ENCODE peak calls at places on chromosomes 12 and 14, in six cellular contexts. O is Peyer's patch, L is thoracic aorta, H is HFFc6, P is left lung, U is fibroblast of pulmonary artery. F is an unnamed sample.

GRCh38 chr12:24380122-24380521 is 430.7 kb upstream of the SOX5 start:
- DNase-seq in O (no peak), L (no peak), H (no peak), P (no peak), U (no peak), F (no peak)

GRCh38 chr14:104545151-104545931 is 34.2 kb upstream of the C14orf180 start:
- DNase-seq in O (no peak), L (no peak), H (no peak), P (no peak), U (no peak), F (peak)

GRCh38 chr14:68544150-68544892 is 248.5 kb downstream of the ZFP36L1 start:
- DNase-seq in O (peak), L (peak), H (peak), P (peak), U (peak), F (no peak)

GRCh38 chr12:97805086-97805485 is 342.5 kb downstream of the RMST start:
- DNase-seq in O (no peak), L (no peak), H (no peak), P (no peak), U (no peak), F (no peak)

GRCh38 chr14:34064349-34064748 is 113.5 kb upstream of the EGLN3 start:
- DNase-seq in O (peak), L (no peak), H (peak), P (peak), U (peak), F (no peak)

GRCh38 chr14:68401320-68401719 is 391.5 kb downstream of the ZFP36L1 start:
- DNase-seq in O (no peak), L (no peak), H (no peak), P (no peak), U (peak), F (no peak)

GRCh38 chr12:110921262-110921661 is 883 bp upstream of the MYL2 start:
- DNase-seq in O (no peak), L (no peak), H (peak), P (no peak), U (peak), F (no peak)

GRCh38 chr12:120498870-120499515 is 3.1 kb downstream of the DYNLL1 start:
- DNase-seq in O (no peak), L (no peak), H (no peak), P (no peak), U (no peak), F (no peak)

GRCh38 chr14:93975791-93976476 is 436 bp downstream of the ASB2 start:
- DNase-seq in O (no peak), L (no peak), H (no peak), P (no peak), U (no peak), F (no peak)

GRCh38 chr14:55348766-55349453 is 62.7 kb downstream of the ATG14 start:
- DNase-seq in O (no peak), L (no peak), H (no peak), P (no peak), U (no peak), F (no peak)

GRCh38 chr12:128052341-128052740 is 214.6 kb upstream of the TMEM132C start:
- DNase-seq in O (no peak), L (no peak), H (no peak), P (no peak), U (no peak), F (no peak)

GRCh38 chr14:52873694-52874093 is 77.2 kb downstream of the FERMT2 start:
- DNase-seq in O (no peak), L (no peak), H (no peak), P (no peak), U (peak), F (no peak)

GRCh38 chr12:30806989-30807694 is 52.4 kb upstream of the CAPRIN2 start:
- DNase-seq in O (no peak), L (no peak), H (peak), P (no peak), U (peak), F (no peak)

GRCh38 chr14:35343709-35344474 is 51.7 kb downstream of the PSMA6 start:
- DNase-seq in O (peak), L (no peak), H (no peak), P (no peak), U (no peak), F (no peak)

GRCh38 chr14:61343991-61344405 is 22.6 kb downstream of the PRKCH start:
- DNase-seq in O (no peak), L (no peak), H (no peak), P (no peak), U (no peak), F (no peak)

GRCh38 chr14:90397401-90398314 is 829 bp downstream of the CALM1 start:
- DNase-seq in O (peak), L (no peak), H (peak), P (peak), U (peak), F (no peak)

GRCh38 chr14:101110729-101111619 is 207.5 kb upstream of the RTL1 start:
- DNase-seq in O (peak), L (no peak), H (no peak), P (peak), U (no peak), F (peak)

GRCh38 chr12:5915511-5915910 is 29.5 kb downstream of the ANO2 start:
- DNase-seq in O (no peak), L (no peak), H (no peak), P (no peak), U (no peak), F (no peak)

GRCh38 chr12:5910790-5911548 is 34.1 kb downstream of the ANO2 start:
- DNase-seq in O (no peak), L (no peak), H (no peak), P (no peak), U (no peak), F (no peak)

GRCh38 chr12:5912011-5912410 is 33.0 kb downstream of the ANO2 start:
- DNase-seq in O (no peak), L (no peak), H (no peak), P (no peak), U (no peak), F (no peak)

GRCh38 chr12:5914387-5915149 is 30.5 kb downstream of the ANO2 start:
- DNase-seq in O (no peak), L (no peak), H (no peak), P (no peak), U (no peak), F (no peak)

DNA sequence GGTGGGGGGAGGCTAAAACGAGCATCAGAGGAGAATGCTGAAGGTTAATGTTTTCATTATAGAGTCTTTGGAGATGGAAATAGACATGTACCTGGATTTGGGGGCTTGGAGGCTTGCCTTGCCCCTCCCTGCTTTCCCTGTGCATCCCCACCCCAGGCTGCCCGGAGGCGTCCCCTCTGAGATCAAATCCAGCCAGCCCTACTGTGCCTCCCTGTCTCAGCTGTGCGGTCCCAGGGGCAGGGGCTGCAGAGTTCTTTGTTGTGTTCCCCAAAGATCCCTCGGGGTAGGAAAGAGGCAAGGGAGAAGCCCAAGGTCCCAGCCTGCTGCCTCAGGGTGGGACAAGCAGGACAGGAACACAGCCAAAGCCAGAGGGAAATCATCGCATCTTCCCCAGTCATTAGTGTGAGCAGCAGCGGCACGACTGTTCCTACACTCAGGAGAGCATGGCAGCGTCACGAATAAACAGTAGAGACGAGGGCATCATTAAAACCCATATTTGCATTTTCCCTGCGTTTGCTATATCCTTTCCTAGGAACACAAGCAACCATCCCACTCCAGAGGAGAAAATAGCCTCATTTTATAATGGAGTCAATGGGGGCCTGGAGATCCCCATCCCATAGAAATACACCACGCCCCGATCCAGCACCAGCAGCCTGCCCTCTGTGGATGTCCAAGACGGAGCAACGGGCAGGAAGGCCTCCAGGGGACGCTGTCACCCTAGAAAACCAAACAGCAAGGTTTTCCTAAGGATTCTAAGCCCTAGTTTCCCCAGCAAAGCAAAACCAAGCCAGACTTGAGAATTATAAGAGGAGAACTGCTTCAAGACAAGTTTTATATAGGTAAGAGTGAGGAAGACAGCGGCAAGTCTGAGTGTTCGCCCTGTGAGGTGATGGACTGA is 32.4 kb downstream of the ANO2 start:
- DNase-seq in O (no peak), L (no peak), H (no peak), P (no peak), U (no peak), F (no peak)
- TF ChIP-seq CTCF in O (no peak), L (no peak), H (peak), P (no peak), U (peak), F (peak)

DNA sequence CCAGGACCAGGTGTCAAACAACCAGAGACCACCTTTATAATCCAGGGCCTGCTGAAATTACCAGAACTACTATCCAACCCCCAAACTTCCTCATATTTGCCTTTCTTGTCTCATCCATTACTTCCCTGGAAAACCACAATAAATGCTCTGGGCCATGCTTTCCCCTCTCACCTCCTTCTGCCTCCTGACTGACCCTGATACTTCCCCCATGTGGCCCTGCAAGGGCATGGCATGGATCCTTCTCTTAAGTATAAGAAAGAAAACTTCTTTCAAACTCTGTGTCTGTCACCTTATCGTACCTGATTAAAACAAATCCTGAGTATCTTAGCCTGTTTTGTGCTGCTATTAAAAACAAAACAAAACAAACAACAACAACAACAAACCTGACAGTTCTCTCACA is 44.7 kb upstream of the CRACR2A start:
- DNase-seq in O (no peak), L (no peak), H (no peak), P (no peak), U (no peak), F (no peak)
- TF ChIP-seq CTCF in O (no peak), L (no peak), H (peak), P (no peak), U (no peak), F (peak)

DNA sequence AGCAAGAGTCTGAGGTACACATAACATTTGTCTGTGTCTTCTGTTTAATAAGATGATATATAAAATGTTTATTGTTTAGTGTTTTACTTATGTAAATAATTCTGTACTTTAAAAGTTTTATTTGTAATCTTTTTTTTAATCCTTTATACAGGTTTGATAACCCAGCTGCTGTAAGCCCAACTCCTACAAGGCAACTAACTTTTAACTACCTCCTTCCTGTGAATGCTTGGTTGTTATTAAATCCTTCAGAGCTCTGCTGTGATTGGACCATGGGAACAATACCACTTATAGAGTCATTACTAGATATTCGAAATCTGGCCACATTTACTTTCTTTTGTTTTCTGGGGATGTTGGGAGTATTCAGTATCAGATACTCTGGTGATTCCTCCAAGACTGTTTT is 24.1 kb downstream of the TMTC3 start:
- DNase-seq in O (no peak), L (no peak), H (no peak), P (no peak), U (no peak), F (no peak)
- TF ChIP-seq CTCF in O (no peak), L (no peak), H (no peak), P (no peak), U (no peak), F (no peak)

GRCh38 chr14:106268013-106268727 is 741.8 kb downstream of the TMEM121 start:
- DNase-seq in O (peak), L (no peak), H (no peak), P (no peak), U (no peak), F (no peak)
- TF ChIP-seq CTCF in O (no peak), L (no peak), H (no peak), P (no peak), U (no peak), F (no peak)